ENCODE peak calls at places on chromosomes 2 and 18, in seven cellular contexts. W is mucosa of gallbladder; F is T-helper 17 cell; K is activated T-cell treated with anti-CD3 and anti-CD28 coated beads for 1 hour; Z is activated CD4-positive, CD25-positive, alpha-beta regulatory T cell; L is activated CD8-positive, alpha-beta memory T cell treated with anti-CD3 and anti-CD28 coated beads, Interleukin-2, amount 50 U/mL, for 4 hours; I is small intestine. R is an unnamed sample.

GRCh38 chr2:75068546-75068945 is 110.1 kb downstream of the POLE4 start:
- DNase-seq in W (no peak), F (no peak), K (no peak), Z (no peak), L (no peak), I (no peak), R (no peak)

GRCh38 chr2:240586919-240587800 is 626 bp downstream of the CAPN10 start:
- DNase-seq in W (no peak), F (peak; percentile 47), K (peak; percentile 45), Z (no peak), L (peak; percentile 63), I (peak; percentile 50), R (peak; percentile 72)

GRCh38 chr2:195660265-195660890 is 3.4 kb downstream of the SLC39A10 start:
- DNase-seq in W (peak; percentile 82), F (peak; percentile 73), K (peak; percentile 83), Z (peak; percentile 52), L (peak; percentile 80), I (peak; percentile 74), R (peak; percentile 92)

GRCh38 chr2:8132371-8132831 is 549.5 kb upstream of the ID2 start:
- DNase-seq in W (no peak), F (no peak), K (no peak), Z (no peak), L (no peak), I (no peak), R (no peak)

GRCh38 chr2:67446504-67446911 is 49.4 kb downstream of the ETAA1 start:
- DNase-seq in W (no peak), F (no peak), K (no peak), Z (no peak), L (no peak), I (peak; percentile 39), R (no peak)

GRCh38 chr2:95138702-95139101 is 17.1 kb upstream of the MRPS5 start:
- DNase-seq in W (no peak), F (no peak), K (no peak), Z (no peak), L (no peak), I (no peak), R (no peak)

GRCh38 chr2:10733584-10733958 is 12.1 kb downstream of the ATP6V1C2 start:
- DNase-seq in W (no peak), F (no peak), K (no peak), Z (no peak), L (no peak), I (no peak), R (no peak)

GRCh38 chr2:144078091-144078490 is 441.8 kb downstream of the ZEB2 start:
- DNase-seq in W (no peak), F (no peak), K (no peak), Z (no peak), L (no peak), I (no peak), R (no peak)

GRCh38 chr2:16900405-16901025 is 234.9 kb upstream of the CYRIA start:
- DNase-seq in W (no peak), F (no peak), K (no peak), Z (no peak), L (no peak), I (peak; percentile 6), R (peak; percentile 20)

GRCh38 chr2:95569170-95569569 is 22.6 kb upstream of the TRIM43 start:
- DNase-seq in W (no peak), F (no peak), K (no peak), Z (no peak), L (no peak), I (no peak), R (no peak)

GRCh38 chr18:28425886-28426285 is 249.0 kb upstream of the CDH2 start:
- DNase-seq in W (no peak), F (no peak), K (no peak), Z (no peak), L (no peak), I (no peak), R (no peak)

GRCh38 chr2:138621139-138621538 is 119.6 kb downstream of the SPOPL start:
- DNase-seq in W (no peak), F (no peak), K (no peak), Z (no peak), L (no peak), I (no peak), R (no peak)

GRCh38 chr2:46774499-46775228 is 140.9 kb downstream of the MCFD2 start:
- DNase-seq in W (no peak), F (no peak), K (no peak), Z (no peak), L (no peak), I (no peak), R (no peak)

GRCh38 chr18:56447972-56448371 is 190.4 kb downstream of the TXNL1 start:
- DNase-seq in W (no peak), F (no peak), K (no peak), Z (no peak), L (no peak), I (no peak), R (no peak)

GRCh38 chr2:133657591-133657990 is 89.3 kb upstream of the NCKAP5 start:
- DNase-seq in W (no peak), F (no peak), K (no peak), Z (no peak), L (no peak), I (no peak), R (no peak)

GRCh38 chr2:238706673-238707072 is 141.2 kb upstream of the TWIST2 start:
- DNase-seq in W (no peak), F (no peak), K (no peak), Z (no peak), L (no peak), I (no peak), R (no peak)

GRCh38 chr2:33215299-33215698 is 261.1 kb upstream of the RASGRP3 start:
- DNase-seq in W (no peak), F (no peak), K (no peak), Z (no peak), L (no peak), I (no peak), R (no peak)

GRCh38 chr2:5546176-5546575 is 146.0 kb upstream of the SOX11 start:
- DNase-seq in W (no peak), F (no peak), K (no peak), Z (no peak), L (no peak), I (no peak), R (no peak)